ENCODE peak calls at places on chromosomes 1 and 21, in ten cellular contexts. T, J, R, I, Q, L, V, U, B and X are unnamed samples.

GRCh38 chr1:26041978-26042377 is 3.9 kb downstream of the SLC30A2 start:
- DNase-seq in B (no peak), V (no peak), J (no peak), U (no peak), R (no peak), I (no peak), Q (no peak), T (no peak), L (no peak), X (no peak)

GRCh38 chr21:42815217-42815616 is 64.1 kb downstream of the WDR4 start:
- DNase-seq in U (no peak), Q (no peak), V (no peak), I (no peak), T (no peak), L (no peak), R (no peak), B (no peak), J (no peak), X (no peak)

GRCh38 chr1:186054013-186054412 is 319.8 kb downstream of the HMCN1 start:
- DNase-seq in J (no peak), V (no peak), U (no peak), R (no peak), T (no peak), B (no peak), I (no peak), Q (no peak), L (no peak), X (no peak)

GRCh38 chr1:64537942-64538341 is 68.0 kb downstream of the CACHD1 start:
- DNase-seq in L (no peak), U (no peak), B (no peak), I (no peak), R (no peak), Q (no peak), T (no peak), V (no peak), J (no peak), X (no peak)

GRCh38 chr1:11196945-11197344 is 7.8 kb downstream of the ANGPTL7 start:
- DNase-seq in R (no peak), T (no peak), V (no peak), Q (no peak), L (no peak), B (no peak), I (no peak), J (no peak), U (no peak), X (no peak)

GRCh38 chr1:203628185-203628996 is 1.8 kb downstream of the ATP2B4 start:
- DNase-seq in V (no peak), T (no peak), U (no peak), Q (no peak), J (peak; percentile 84), B (no peak), R (peak; percentile 51), L (peak; percentile 34), I (peak; percentile 23), X (peak; percentile 56)

GRCh38 chr21:39610705-39611104 is 2.0 kb upstream of the B3GALT5 start:
- DNase-seq in R (no peak), J (no peak), U (no peak), B (no peak), L (no peak), I (no peak), T (no peak), V (no peak), Q (no peak), X (no peak)

GRCh38 chr1:121522061-121522759 is 337.4 kb downstream of the SRGAP2C start:
- DNase-seq in U (no peak), I (no peak), B (no peak), L (no peak), T (no peak), R (no peak), V (no peak), J (no peak), Q (no peak), X (no peak)

GRCh38 chr1:168379110-168379860 is 98.6 kb downstream of the TBX19 start:
- DNase-seq in J (no peak), I (no peak), B (no peak), T (no peak), L (no peak), U (peak; percentile 3), R (no peak), V (no peak), Q (peak; percentile 47), X (no peak)

GRCh38 chr1:163054056-163054706 is 15.0 kb upstream of the RGS4 start:
- DNase-seq in L (no peak), V (no peak), B (no peak), Q (no peak), I (no peak), U (no peak), R (no peak), J (no peak), T (no peak), X (no peak)

GRCh38 chr21:34522284-34522683 is 10.3 kb upstream of the KCNE1 start:
- DNase-seq in L (peak; percentile 58), U (no peak), J (no peak), I (no peak), B (no peak), T (no peak), Q (no peak), V (no peak), R (no peak), X (no peak)

GRCh38 chr21:42337276-42337675 is 13.5 kb downstream of the TFF2 start:
- DNase-seq in I (no peak), B (no peak), J (no peak), Q (no peak), L (no peak), T (no peak), V (no peak), U (no peak), R (no peak), X (no peak)

GRCh38 chr1:151006331-151007052 is at the start of gene MINDY1:
- DNase-seq in R (peak; percentile 84), B (peak; percentile 63), T (peak; percentile 67), U (no peak), J (peak; percentile 87), L (peak; percentile 82), Q (peak; percentile 95), V (no peak), I (peak; percentile 64), X (peak; percentile 57)

GRCh38 chr1:153404768-153405167 is 11.6 kb upstream of the S100A7A start:
- DNase-seq in J (peak; percentile 64), Q (peak; percentile 40), V (no peak), L (peak; percentile 38), U (no peak), I (no peak), T (no peak), R (peak; percentile 57), B (no peak), X (peak; percentile 60)
- TF ChIP-seq CTCF in J (peak; percentile 17), Q (peak; percentile 25), V (peak; percentile 71), L (no peak), U (peak; percentile 14), I (peak; percentile 24), T (peak; percentile 45), R (peak; percentile 54), B (peak; percentile 24), X (peak; percentile 36)

GRCh38 chr1:240189386-240189989 is 97.8 kb downstream of the FMN2 start:
- DNase-seq in L (peak; percentile 69), J (no peak), I (no peak), V (no peak), Q (peak; percentile 40), U (no peak), T (no peak), R (peak; percentile 47), B (no peak), X (no peak)

GRCh38 chr1:240192851-240193250 is 101.2 kb downstream of the FMN2 start:
- DNase-seq in J (no peak), U (no peak), I (no peak), R (no peak), V (no peak), B (no peak), L (no peak), T (no peak), Q (no peak), X (no peak)

GRCh38 chr1:240193699-240194098 is 102.0 kb downstream of the FMN2 start:
- DNase-seq in I (no peak), V (no peak), T (no peak), L (no peak), J (no peak), Q (no peak), R (no peak), U (no peak), B (no peak), X (no peak)

GRCh38 chr1:240188139-240188538 is 96.5 kb downstream of the FMN2 start:
- DNase-seq in L (no peak), V (no peak), T (no peak), R (no peak), Q (no peak), U (no peak), J (no peak), B (no peak), I (no peak), X (no peak)

DNA sequence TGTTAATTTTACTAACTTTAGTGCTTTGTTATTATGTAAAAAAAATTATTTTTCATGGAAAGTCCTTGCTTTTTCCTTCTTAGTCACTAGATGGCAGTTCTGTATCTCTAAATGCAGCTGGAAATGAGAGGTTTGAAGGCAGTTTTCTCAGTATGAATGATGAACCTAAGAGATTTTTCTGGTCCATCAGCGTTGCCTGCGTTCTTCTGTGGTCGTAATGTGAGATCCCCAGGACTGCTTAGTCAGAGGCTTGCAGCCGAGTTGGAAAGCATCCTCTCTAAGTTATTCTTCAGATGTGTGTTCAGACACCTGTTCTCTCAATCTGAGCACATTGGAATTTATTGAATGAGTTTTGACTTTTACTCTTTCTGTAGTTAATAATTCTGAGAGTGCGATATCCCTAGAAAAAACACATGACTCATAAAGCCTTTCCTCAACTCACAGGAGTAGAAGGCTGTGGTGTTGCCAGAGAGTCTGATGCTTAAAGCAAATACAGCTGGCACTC is 99.2 kb downstream of the FMN2 start:
- DNase-seq in T (peak; percentile 97), V (no peak), U (peak; percentile 94), R (peak; percentile 37), Q (peak; percentile 63), B (peak; percentile 98), J (no peak), I (peak; percentile 97), L (peak; percentile 19), X (no peak)
- TF ChIP-seq CTCF in T (peak; percentile 65), V (no peak), U (peak; percentile 39), R (peak; percentile 19), Q (peak; percentile 91), B (peak; percentile 78), J (no peak), I (peak; percentile 67), L (no peak), X (peak; percentile 9)

GRCh38 chr1:219066631-219067349 is 106.9 kb upstream of the LYPLAL1 start:
- DNase-seq in Q (peak; percentile 36), J (no peak), T (peak; percentile 46), U (peak; percentile 31), R (peak; percentile 18), V (no peak), B (no peak), L (no peak), I (peak; percentile 43), X (no peak)
- TF ChIP-seq CTCF in Q (peak; percentile 49), J (peak; percentile 37), T (peak; percentile 45), U (peak; percentile 16), R (no peak), V (peak; percentile 60), B (peak; percentile 60), L (no peak), I (peak; percentile 45), X (peak; percentile 32)

GRCh38 chr1:156136970-156137483 is 16.4 kb upstream of the SEMA4A start:
- DNase-seq in T (no peak), B (no peak), V (no peak), L (no peak), J (no peak), R (no peak), U (no peak), I (no peak), Q (no peak), X (no peak)
- TF ChIP-seq CTCF in T (peak; percentile 18), B (peak; percentile 23), V (no peak), L (no peak), J (no peak), R (peak; percentile 23), U (no peak), I (peak; percentile 12), Q (peak; percentile 16), X (no peak)